ENCODE peak calls at places on chromosomes 1 and 21, in eight cellular contexts. One of them, this sample, is unnamed.

GRCh38 chr1:224433041-224433670 is 1.4 kb downstream of the WDR26 start:
- DNase-seq in tibial nerve: peak; percentile 44
- DNase-seq in uterus: no peak
- DNase-seq in A549: no peak
- DNase-seq in heart left ventricle: peak; percentile 22
- DNase-seq in adrenal gland: peak; percentile 40
- DNase-seq in transverse colon: peak; percentile 20
- DNase-seq in HepG2: no peak
- DNase-seq in this sample: peak; percentile 32

GRCh38 chr1:223714849-223715709 is 2.7 kb downstream of the CAPN2 start:
- DNase-seq in heart left ventricle: no peak
- DNase-seq in adrenal gland: no peak
- DNase-seq in HepG2: no peak
- DNase-seq in transverse colon: peak; percentile 47
- DNase-seq in A549: no peak
- DNase-seq in uterus: no peak
- DNase-seq in tibial nerve: no peak
- DNase-seq in this sample: peak; percentile 51

GRCh38 chr1:149899460-149900284 is at the start of gene BOLA1:
- DNase-seq in A549: peak; percentile 97
- DNase-seq in heart left ventricle: peak; percentile 94
- DNase-seq in transverse colon: peak; percentile 94
- DNase-seq in tibial nerve: peak; percentile 88
- DNase-seq in uterus: peak; percentile 95
- DNase-seq in HepG2: peak; percentile 78
- DNase-seq in adrenal gland: peak; percentile 92
- DNase-seq in this sample: peak; percentile 91

GRCh38 chr1:68010094-68010493 is 40.3 kb downstream of the DIRAS3 start:
- DNase-seq in uterus: no peak
- DNase-seq in adrenal gland: no peak
- DNase-seq in heart left ventricle: no peak
- DNase-seq in A549: no peak
- DNase-seq in HepG2: no peak
- DNase-seq in tibial nerve: no peak
- DNase-seq in transverse colon: no peak
- DNase-seq in this sample: no peak

GRCh38 chr1:237921290-237921689 is 30.6 kb upstream of the ZP4 start:
- DNase-seq in transverse colon: no peak
- DNase-seq in tibial nerve: no peak
- DNase-seq in HepG2: no peak
- DNase-seq in adrenal gland: no peak
- DNase-seq in uterus: no peak
- DNase-seq in A549: no peak
- DNase-seq in heart left ventricle: no peak
- DNase-seq in this sample: no peak

GRCh38 chr1:212814989-212815388 is 23.3 kb downstream of the TATDN3 start:
- DNase-seq in tibial nerve: peak; percentile 60
- DNase-seq in uterus: no peak
- DNase-seq in HepG2: peak; percentile 25
- DNase-seq in transverse colon: no peak
- DNase-seq in adrenal gland: no peak
- DNase-seq in heart left ventricle: no peak
- DNase-seq in A549: no peak
- DNase-seq in this sample: no peak

GRCh38 chr1:178702141-178702540 is 22.9 kb upstream of the RALGPS2 start:
- DNase-seq in heart left ventricle: no peak
- DNase-seq in A549: no peak
- DNase-seq in uterus: no peak
- DNase-seq in adrenal gland: no peak
- DNase-seq in HepG2: no peak
- DNase-seq in transverse colon: no peak
- DNase-seq in tibial nerve: no peak
- DNase-seq in this sample: no peak

GRCh38 chr1:175604598-175604997 is 138.8 kb downstream of the TNR start:
- DNase-seq in transverse colon: no peak
- DNase-seq in HepG2: no peak
- DNase-seq in A549: no peak
- DNase-seq in heart left ventricle: no peak
- DNase-seq in adrenal gland: no peak
- DNase-seq in tibial nerve: no peak
- DNase-seq in uterus: no peak
- DNase-seq in this sample: no peak

GRCh38 chr1:167194182-167194581 is 26.5 kb upstream of the POU2F1 start:
- DNase-seq in HepG2: no peak
- DNase-seq in heart left ventricle: no peak
- DNase-seq in transverse colon: no peak
- DNase-seq in adrenal gland: no peak
- DNase-seq in A549: no peak
- DNase-seq in tibial nerve: no peak
- DNase-seq in uterus: no peak
- DNase-seq in this sample: no peak

GRCh38 chr1:229941785-229942184 is 125.3 kb upstream of the GALNT2 start:
- DNase-seq in adrenal gland: no peak
- DNase-seq in A549: no peak
- DNase-seq in transverse colon: no peak
- DNase-seq in tibial nerve: no peak
- DNase-seq in heart left ventricle: no peak
- DNase-seq in HepG2: no peak
- DNase-seq in uterus: no peak
- DNase-seq in this sample: no peak

GRCh38 chr1:41653574-41653973 is 169.1 kb upstream of the EDN2 start:
- DNase-seq in tibial nerve: no peak
- DNase-seq in uterus: no peak
- DNase-seq in transverse colon: no peak
- DNase-seq in heart left ventricle: no peak
- DNase-seq in adrenal gland: no peak
- DNase-seq in A549: no peak
- DNase-seq in HepG2: no peak
- DNase-seq in this sample: no peak

DNA sequence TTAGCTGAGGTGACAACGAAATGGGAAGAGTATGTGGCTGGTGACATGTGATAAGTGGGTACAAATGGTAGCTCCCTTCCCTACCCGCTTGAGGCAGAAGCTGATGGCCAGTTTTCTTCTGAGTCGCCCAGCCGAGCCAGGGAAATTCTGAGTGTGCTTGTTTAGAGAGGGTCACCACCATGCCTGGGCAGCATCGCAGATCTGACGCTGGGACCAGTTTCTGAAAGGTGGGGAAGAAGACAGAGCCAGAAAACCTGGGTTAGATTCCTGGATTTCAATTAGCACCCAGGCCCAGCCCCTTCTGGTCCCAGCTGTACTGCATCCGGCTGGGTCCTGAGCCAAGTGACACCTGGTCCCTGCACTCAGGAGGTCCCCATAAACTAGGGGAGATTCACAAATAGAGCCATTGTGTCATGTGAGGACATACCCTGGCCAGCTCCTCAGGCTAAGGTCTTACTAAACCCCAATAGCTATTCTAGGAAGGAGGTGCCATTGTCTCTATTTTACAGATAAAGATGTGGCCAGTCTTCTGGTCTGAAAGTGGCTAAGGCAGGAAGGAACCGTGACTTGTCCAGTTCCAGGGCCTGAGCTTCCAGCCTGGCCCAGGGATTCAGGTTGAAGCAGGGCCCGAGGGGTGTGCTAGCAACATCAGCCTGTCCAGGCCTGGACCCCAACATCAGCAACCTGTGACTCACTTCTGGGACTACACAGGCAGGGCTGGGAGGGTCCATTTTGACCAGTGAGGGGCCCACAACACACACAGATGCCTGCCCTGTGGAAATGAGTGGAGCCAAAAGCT is 1.7 kb upstream of the TMEM61 start:
- DNase-seq in heart left ventricle: no peak
- DNase-seq in HepG2: no peak
- DNase-seq in adrenal gland: no peak
- DNase-seq in tibial nerve: no peak
- DNase-seq in A549: no peak
- DNase-seq in uterus: no peak
- DNase-seq in transverse colon: no peak
- DNase-seq in this sample: no peak
- H3K27ac ChIP-seq in heart left ventricle: no peak overlapping the region
- H3K27ac ChIP-seq in HepG2: no peak overlapping the region
- H3K27ac ChIP-seq in adrenal gland: no peak overlapping the region
- H3K27ac ChIP-seq in tibial nerve: no peak overlapping the region
- H3K27ac ChIP-seq in A549: no peak overlapping the region
- H3K27ac ChIP-seq in uterus: no peak overlapping the region
- H3K27ac ChIP-seq in transverse colon: no peak overlapping the region
- H3K27ac ChIP-seq in this sample: no peak overlapping the region

DNA sequence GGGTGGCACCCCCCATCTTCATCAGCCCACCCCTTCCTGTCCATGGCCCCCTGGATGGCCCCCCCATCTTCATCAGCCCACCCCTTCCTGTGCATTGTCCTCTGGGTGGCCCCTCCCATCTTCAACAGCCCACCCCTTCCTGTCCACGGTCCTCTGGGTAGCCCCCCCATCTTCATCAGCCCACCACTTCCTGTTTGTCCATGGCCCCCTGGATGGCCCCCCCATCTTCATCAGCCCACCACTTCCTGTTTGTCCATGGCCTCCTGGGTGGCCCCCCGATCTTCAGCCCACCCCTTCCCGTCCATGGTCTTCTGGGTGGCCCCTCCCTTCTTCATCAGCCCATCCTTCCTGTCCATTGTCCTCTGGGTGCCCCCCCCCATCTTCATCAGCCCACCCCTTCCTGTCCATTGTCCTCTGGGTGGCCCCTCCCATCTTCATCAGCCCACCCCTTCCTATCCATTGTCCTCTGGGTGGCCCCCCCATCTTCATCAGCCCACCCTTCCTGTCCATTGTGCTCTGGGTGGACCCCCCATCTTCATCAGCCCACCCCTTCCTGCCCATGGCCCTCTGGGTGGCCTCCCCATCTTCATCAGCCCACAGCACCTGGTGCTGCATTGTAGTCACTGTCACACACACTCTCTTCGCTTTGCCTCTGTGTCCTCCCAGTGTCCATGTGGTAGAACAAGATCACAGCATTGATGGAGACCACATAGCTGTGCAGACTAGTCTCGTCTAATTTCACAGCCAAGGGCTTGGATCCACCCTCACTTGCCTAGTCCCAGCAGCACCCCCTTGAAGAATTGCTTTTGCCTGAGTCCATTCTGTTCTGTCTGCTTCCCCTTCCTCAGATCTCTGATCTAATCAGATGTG is 95.9 kb downstream of the PCBP3 start:
- DNase-seq in tibial nerve: no peak
- DNase-seq in A549: no peak
- DNase-seq in transverse colon: no peak
- DNase-seq in uterus: no peak
- DNase-seq in heart left ventricle: no peak
- DNase-seq in HepG2: no peak
- DNase-seq in adrenal gland: no peak
- DNase-seq in this sample: no peak
- H3K9me3 ChIP-seq in tibial nerve: no peaks in the 10 kb centered on the region
- H3K9me3 ChIP-seq in A549: no peaks in the 10 kb centered on the region
- H3K9me3 ChIP-seq in transverse colon: no peaks in the 10 kb centered on the region
- H3K9me3 ChIP-seq in uterus: no peaks in the 10 kb centered on the region
- H3K9me3 ChIP-seq in heart left ventricle: no peaks in the 10 kb centered on the region
- H3K9me3 ChIP-seq in HepG2: no peaks in the 10 kb centered on the region
- H3K9me3 ChIP-seq in adrenal gland: no peaks in the 10 kb centered on the region
- H3K9me3 ChIP-seq in this sample: no peaks in the 10 kb centered on the region

GRCh38 chr1:1477206-1477605 is 5.6 kb downstream of the ATAD3B start:
- DNase-seq in transverse colon: no peak
- DNase-seq in tibial nerve: no peak
- DNase-seq in heart left ventricle: no peak
- DNase-seq in HepG2: no peak
- DNase-seq in adrenal gland: no peak
- DNase-seq in uterus: no peak
- DNase-seq in A549: no peak
- DNase-seq in this sample: no peak

GRCh38 chr1:1470626-1471388 is 758 bp upstream of the ATAD3B start:
- DNase-seq in HepG2: no peak
- DNase-seq in adrenal gland: no peak
- DNase-seq in uterus: no peak
- DNase-seq in A549: no peak
- DNase-seq in heart left ventricle: no peak
- DNase-seq in transverse colon: peak; percentile 44
- DNase-seq in tibial nerve: no peak
- DNase-seq in this sample: no peak

DNA sequence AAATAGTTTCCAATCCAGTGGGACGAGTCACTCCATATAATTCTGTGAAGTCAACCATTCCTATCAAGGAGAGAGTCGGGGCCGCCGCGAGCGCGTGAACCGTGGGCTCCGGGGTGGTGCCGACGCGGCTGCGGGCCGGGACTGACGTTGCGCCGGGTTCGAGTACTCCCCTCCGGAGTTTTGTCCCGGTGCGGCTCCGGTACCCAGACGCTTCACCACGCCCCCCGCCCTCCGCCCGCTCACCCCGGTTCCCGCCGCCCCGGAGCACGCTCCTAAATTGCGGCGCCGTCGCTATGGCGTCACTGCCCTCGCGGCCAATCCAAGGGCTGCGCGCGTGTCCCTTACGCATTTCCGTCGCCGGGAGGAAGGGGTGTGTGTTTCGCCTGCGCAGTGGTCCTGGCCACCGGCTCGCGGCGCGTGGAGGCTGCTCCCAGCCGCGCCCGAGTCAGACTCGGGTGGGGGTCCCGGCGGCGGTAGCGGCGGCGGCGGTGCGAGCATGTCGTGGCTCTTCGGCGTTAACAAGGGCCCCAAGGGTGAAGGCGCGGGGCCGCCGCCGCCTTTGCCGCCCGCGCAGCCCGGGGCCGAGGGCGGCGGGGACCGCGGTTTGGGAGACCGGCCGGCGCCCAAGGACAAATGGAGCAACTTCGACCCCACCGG is at the start of gene ATAD3B:
- DNase-seq in A549: no peak
- DNase-seq in transverse colon: peak; percentile 97
- DNase-seq in HepG2: peak; percentile 87
- DNase-seq in tibial nerve: peak; percentile 88
- DNase-seq in adrenal gland: peak; percentile 94
- DNase-seq in uterus: peak; percentile 91
- DNase-seq in heart left ventricle: peak; percentile 97
- DNase-seq in this sample: peak; percentile 90
- TF ChIP-seq POLR2A in A549: no peak
- TF ChIP-seq POLR2A in transverse colon: peak; percentile 52
- TF ChIP-seq POLR2A in HepG2: peak; percentile 63
- TF ChIP-seq POLR2A in tibial nerve: no peak
- TF ChIP-seq POLR2A in adrenal gland: no peak
- TF ChIP-seq POLR2A in uterus: peak; percentile 56
- TF ChIP-seq POLR2A in heart left ventricle: peak; percentile 76
- TF ChIP-seq POLR2A in this sample: peak; percentile 68

DNA sequence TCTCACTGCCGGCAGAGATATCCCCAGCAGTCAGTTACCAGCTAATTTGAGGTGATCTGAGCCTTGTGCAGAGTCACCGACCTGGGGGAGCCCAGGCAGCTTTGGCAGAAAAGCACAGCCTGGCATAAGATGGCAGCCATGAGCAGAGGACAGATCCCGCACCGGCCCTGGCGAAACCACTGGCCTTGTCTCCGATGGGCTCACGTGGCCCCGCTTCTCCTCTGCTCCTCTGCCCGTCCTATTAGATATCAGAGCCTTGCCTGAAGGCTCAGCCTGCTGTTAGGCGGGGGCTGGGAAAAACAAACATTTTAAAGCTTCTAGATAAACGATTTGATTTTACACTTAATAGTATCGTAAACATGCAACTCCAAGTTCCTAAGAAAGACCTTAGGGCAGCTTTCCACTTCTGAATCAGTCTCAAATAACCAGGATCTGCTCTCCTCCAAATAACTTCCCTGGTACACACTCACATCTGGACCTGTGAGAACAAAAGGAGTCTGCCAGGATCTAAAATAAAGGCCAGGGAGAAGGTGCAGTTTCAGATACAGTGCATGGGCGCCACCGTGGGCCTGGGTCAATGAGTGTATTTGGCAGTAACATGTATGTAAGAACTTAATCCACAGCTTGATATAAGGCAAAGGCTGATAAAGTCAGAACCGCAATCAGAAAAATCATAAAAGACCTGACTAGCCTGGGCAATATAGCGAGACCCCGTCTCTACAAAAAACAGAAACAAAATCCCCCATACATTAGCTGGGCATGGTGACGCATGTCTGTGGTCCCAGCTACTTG is 10.0 kb downstream of the EDARADD start:
- DNase-seq in HepG2: no peak
- DNase-seq in adrenal gland: no peak
- DNase-seq in uterus: no peak
- DNase-seq in A549: no peak
- DNase-seq in heart left ventricle: no peak
- DNase-seq in tibial nerve: no peak
- DNase-seq in transverse colon: no peak
- DNase-seq in this sample: no peak
- H3K27ac ChIP-seq in HepG2: no peak overlapping the region
- H3K27ac ChIP-seq in adrenal gland: no peak overlapping the region
- H3K27ac ChIP-seq in uterus: no peak overlapping the region
- H3K27ac ChIP-seq in A549: no peak overlapping the region
- H3K27ac ChIP-seq in heart left ventricle: no peak overlapping the region
- H3K27ac ChIP-seq in tibial nerve: no peak overlapping the region
- H3K27ac ChIP-seq in transverse colon: no peak overlapping the region
- H3K27ac ChIP-seq in this sample: no peak overlapping the region